ENCODE peak calls at places on chromosomes 3 and 15, in four cellular contexts. One of them, this sample, is unnamed.

GRCh38 chr3:131033480-131034080 is 6.9 kb downstream of the NEK11 start:
- DNase-seq in HepG2: peak; percentile 43
- DNase-seq in H1: no peak
- DNase-seq in K562: peak; percentile 57
- DNase-seq in this sample: no peak

GRCh38 chr3:156675744-156676466 is 1.5 kb downstream of the TIPARP start:
- DNase-seq in HepG2: peak; percentile 24
- DNase-seq in H1: no peak
- DNase-seq in K562: peak; percentile 67
- DNase-seq in this sample: no peak

GRCh38 chr15:34109775-34110663 is 8.1 kb downstream of the PGBD4 start:
- DNase-seq in HepG2: peak; percentile 45
- DNase-seq in K562: peak; percentile 60
- DNase-seq in H1: no peak
- DNase-seq in this sample: no peak

GRCh38 chr3:136281966-136282554 is 31.9 kb downstream of the PCCB start:
- DNase-seq in K562: no peak
- DNase-seq in HepG2: no peak
- DNase-seq in H1: no peak
- DNase-seq in this sample: no peak

GRCh38 chr3:134342269-134342668 is 32.0 kb downstream of the AMOTL2 start:
- DNase-seq in H1: no peak
- DNase-seq in HepG2: no peak
- DNase-seq in K562: no peak
- DNase-seq in this sample: no peak

GRCh38 chr15:50655555-50655954 is 31.0 kb downstream of the TRPM7 start:
- DNase-seq in H1: no peak
- DNase-seq in HepG2: no peak
- DNase-seq in K562: no peak
- DNase-seq in this sample: no peak

GRCh38 chr15:32042269-32042996 is 12.1 kb downstream of the CHRNA7 start:
- DNase-seq in HepG2: no peak
- DNase-seq in K562: no peak
- DNase-seq in H1: no peak
- DNase-seq in this sample: no peak

GRCh38 chr3:153180860-153181372 is 18.9 kb downstream of the RAP2B start:
- DNase-seq in H1: no peak
- DNase-seq in HepG2: no peak
- DNase-seq in K562: no peak
- DNase-seq in this sample: no peak

GRCh38 chr3:131250466-131250865 is 131.1 kb upstream of the NUDT16 start:
- DNase-seq in HepG2: no peak
- DNase-seq in K562: no peak
- DNase-seq in H1: no peak
- DNase-seq in this sample: no peak

GRCh38 chr15:99143655-99144610 is 39.1 kb downstream of the SYNM start:
- DNase-seq in H1: no peak
- DNase-seq in K562: no peak
- DNase-seq in HepG2: peak; percentile 35
- DNase-seq in this sample: no peak

GRCh38 chr15:99476413-99477222 is 89.2 kb upstream of the MEF2A start:
- DNase-seq in K562: no peak
- DNase-seq in H1: no peak
- DNase-seq in HepG2: peak; percentile 73
- DNase-seq in this sample: no peak

GRCh38 chr3:187743195-187744141 is 1.8 kb downstream of the BCL6 start:
- DNase-seq in HepG2: no peak
- DNase-seq in K562: peak; percentile 73
- DNase-seq in H1: peak; percentile 54
- DNase-seq in this sample: no peak

GRCh38 chr3:43309372-43310305 is 23.3 kb downstream of the SNRK start:
- DNase-seq in H1: no peak
- DNase-seq in HepG2: no peak
- DNase-seq in K562: no peak
- DNase-seq in this sample: no peak

GRCh38 chr3:43161684-43162512 is 56.0 kb upstream of the POMGNT2 start:
- DNase-seq in HepG2: peak; percentile 24
- DNase-seq in K562: peak; percentile 27
- DNase-seq in H1: no peak
- DNase-seq in this sample: no peak

GRCh38 chr15:35325374-35325941 is 220.5 kb downstream of the DPH6 start:
- DNase-seq in K562: no peak
- DNase-seq in H1: no peak
- DNase-seq in HepG2: no peak
- DNase-seq in this sample: no peak

GRCh38 chr3:128794788-128795649 is 69.0 kb downstream of the RAB7A start:
- DNase-seq in H1: peak; percentile 72
- DNase-seq in HepG2: peak; percentile 62
- DNase-seq in K562: peak; percentile 69
- DNase-seq in this sample: no peak

GRCh38 chr3:56494679-56495322 is 26.5 kb upstream of the ERC2 start:
- DNase-seq in H1: peak; percentile 69
- DNase-seq in K562: peak; percentile 82
- DNase-seq in HepG2: peak; percentile 85
- DNase-seq in this sample: peak; percentile 23

GRCh38 chr3:172550347-172550943 is 27.2 kb upstream of the TNFSF10 start:
- DNase-seq in K562: peak; percentile 77
- DNase-seq in HepG2: no peak
- DNase-seq in H1: no peak
- DNase-seq in this sample: no peak

GRCh38 chr3:127589600-127590281 is 792 bp downstream of the TPRA1 start:
- DNase-seq in HepG2: no peak
- DNase-seq in K562: no peak
- DNase-seq in H1: peak; percentile 61
- DNase-seq in this sample: no peak

GRCh38 chr15:66820474-66821258 is 118.6 kb downstream of the SMAD6 start:
- DNase-seq in H1: no peak
- DNase-seq in K562: no peak
- DNase-seq in HepG2: no peak
- DNase-seq in this sample: no peak

GRCh38 chr15:51144021-51144532 is 49.4 kb upstream of the TNFAIP8L3 start:
- DNase-seq in HepG2: no peak
- DNase-seq in H1: no peak
- DNase-seq in K562: peak; percentile 73
- DNase-seq in this sample: no peak

GRCh38 chr3:157785071-157785826 is 282.0 kb upstream of the VEPH1 start:
- DNase-seq in HepG2: peak; percentile 30
- DNase-seq in H1: no peak
- DNase-seq in K562: peak; percentile 40
- DNase-seq in this sample: no peak

GRCh38 chr3:11240496-11240895 is 31.7 kb upstream of the ATG7 start:
- DNase-seq in K562: no peak
- DNase-seq in HepG2: no peak
- DNase-seq in H1: no peak
- DNase-seq in this sample: no peak

GRCh38 chr15:100721758-100722550 is 119.6 kb downstream of the ASB7 start:
- DNase-seq in HepG2: peak; percentile 91
- DNase-seq in H1: peak; percentile 35
- DNase-seq in K562: no peak
- DNase-seq in this sample: no peak

GRCh38 chr3:114213262-114213668 is 24.1 kb downstream of the ZNF80 start:
- DNase-seq in K562: no peak
- DNase-seq in HepG2: no peak
- DNase-seq in H1: no peak
- DNase-seq in this sample: no peak

DNA sequence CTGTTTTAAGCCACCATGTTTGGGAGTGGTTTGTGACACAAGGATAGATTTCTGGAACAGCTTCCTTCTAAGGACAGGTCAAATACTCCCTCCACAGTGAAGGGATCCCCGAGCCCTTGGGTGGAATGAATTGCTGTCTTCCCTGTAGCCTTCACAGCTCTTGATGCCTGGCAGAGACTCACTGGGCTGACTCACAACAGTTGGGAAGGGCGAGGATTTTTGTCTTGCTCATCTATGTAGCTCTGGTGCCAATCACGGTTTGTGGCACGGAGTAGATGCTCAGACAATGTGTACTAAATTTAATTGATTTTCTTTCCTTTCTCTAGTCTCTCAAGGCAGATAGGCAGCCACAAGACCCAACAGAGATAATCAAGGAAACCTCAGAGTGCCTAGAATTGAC is 27.0 kb downstream of the CRYGS start:
- DNase-seq in HepG2: no peak
- DNase-seq in K562: no peak
- DNase-seq in H1: no peak
- DNase-seq in this sample: no peak
- H3K4me1 ChIP-seq in HepG2: peaks cover 27% of the 10 kb centered on the region
- H3K4me1 ChIP-seq in K562: no peaks in the 10 kb centered on the region
- H3K4me1 ChIP-seq in H1: no peaks in the 10 kb centered on the region
- H3K4me1 ChIP-seq in this sample: peaks cover 59% of the 10 kb centered on the region

DNA sequence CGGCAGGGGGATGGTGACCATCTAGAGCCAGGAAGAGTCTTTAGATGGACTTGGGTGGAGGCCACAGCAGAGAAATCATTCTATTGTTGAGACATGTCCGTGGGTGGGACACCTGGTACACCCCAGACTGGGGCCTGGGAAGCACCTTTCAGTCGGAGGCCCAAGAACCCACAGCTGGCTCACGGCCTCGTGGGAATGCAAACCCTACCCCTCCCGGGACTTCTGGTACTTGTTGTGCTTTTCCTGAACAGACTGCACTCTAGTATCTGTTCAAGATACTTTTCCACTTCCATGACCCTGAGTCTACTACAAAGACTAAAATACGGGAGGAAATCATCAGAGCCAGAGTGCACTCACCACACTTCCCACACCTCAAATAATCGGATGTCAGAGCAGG is 60.7 kb downstream of the BDH1 start:
- DNase-seq in K562: no peak
- DNase-seq in H1: no peak
- DNase-seq in HepG2: no peak
- DNase-seq in this sample: peak; percentile 27
- TF ChIP-seq HDAC6 in K562: no peak
- TF ChIP-seq HDAC6 in H1: no peak
- TF ChIP-seq HDAC6 in HepG2: no peak
- TF ChIP-seq HDAC6 in this sample: no peak

DNA sequence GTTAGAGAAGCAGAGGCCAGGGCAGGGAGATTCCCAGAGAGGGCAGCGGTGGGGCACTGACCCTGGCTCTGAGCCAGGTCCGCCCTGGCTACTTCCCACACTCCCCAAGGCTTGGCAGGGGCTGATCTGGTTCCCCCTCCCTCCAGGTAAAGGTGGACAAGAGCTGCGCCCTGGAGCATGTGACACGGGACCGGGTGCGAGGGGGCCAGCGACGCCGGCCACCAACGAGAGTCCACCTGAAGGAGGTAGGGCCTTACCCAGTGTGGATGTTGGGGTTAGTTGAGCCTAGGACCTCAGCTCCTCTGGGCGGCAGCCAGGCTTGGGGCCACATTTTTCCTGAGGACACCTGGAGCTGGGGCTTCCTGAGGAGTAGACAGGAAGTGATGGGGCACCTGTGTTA is 19.6 kb downstream of the PLEKHO2 start:
- DNase-seq in H1: no peak
- DNase-seq in HepG2: no peak
- DNase-seq in K562: no peak
- DNase-seq in this sample: no peak
- H3K4me1 ChIP-seq in H1: peaks cover 10% of the 10 kb centered on the region
- H3K4me1 ChIP-seq in HepG2: peaks cover 13% of the 10 kb centered on the region
- H3K4me1 ChIP-seq in K562: no peaks in the 10 kb centered on the region
- H3K4me1 ChIP-seq in this sample: peaks cover 6% of the 10 kb centered on the region

GRCh38 chr3:163058190-163058854 is 1561.7 kb downstream of the OTOL1 start:
- DNase-seq in H1: no peak
- DNase-seq in K562: no peak
- DNase-seq in HepG2: no peak
- DNase-seq in this sample: no peak
- TF ChIP-seq HDAC6 in H1: no peak
- TF ChIP-seq HDAC6 in K562: no peak
- TF ChIP-seq HDAC6 in HepG2: no peak
- TF ChIP-seq HDAC6 in this sample: no peak

GRCh38 chr15:82129769-82130168 is 84.0 kb upstream of the MEX3B start:
- DNase-seq in H1: no peak
- DNase-seq in HepG2: no peak
- DNase-seq in K562: no peak
- DNase-seq in this sample: no peak
- H3K4me1 ChIP-seq in H1: no peaks in the 10 kb centered on the region
- H3K4me1 ChIP-seq in HepG2: peaks cover 7% of the 10 kb centered on the region
- H3K4me1 ChIP-seq in K562: no peaks in the 10 kb centered on the region
- H3K4me1 ChIP-seq in this sample: peaks cover 7% of the 10 kb centered on the region

This sample was measured in GM12878.